ENCODE peak calls at places on chromosome 20, in nine cellular contexts. One of them, this sample, is unnamed.

GRCh38 chr20:56683077-56683865 is 54.2 kb downstream of the TFAP2C start:
- DNase-seq in fibroblast of mammary gland: no peak
- DNase-seq in foreskin fibroblast: no peak
- DNase-seq in omental fat pad: no peak
- DNase-seq in amygdala: no peak
- DNase-seq in GOT3: no peak
- DNase-seq in neural progenitor cell: no peak
- DNase-seq in effector CD4-positive, alpha-beta T cell: no peak
- DNase-seq in NCI-H187 treated with DMSO at 0.1 percent for 48 hours: no peak
- DNase-seq in this sample: no peak

GRCh38 chr20:41480054-41480770 is 113.6 kb upstream of the EMILIN3 start:
- DNase-seq in omental fat pad: no peak
- DNase-seq in fibroblast of mammary gland: no peak
- DNase-seq in effector CD4-positive, alpha-beta T cell: no peak
- DNase-seq in amygdala: no peak
- DNase-seq in GOT3: no peak
- DNase-seq in neural progenitor cell: no peak
- DNase-seq in NCI-H187 treated with DMSO at 0.1 percent for 48 hours: no peak
- DNase-seq in foreskin fibroblast: no peak
- DNase-seq in this sample: no peak

GRCh38 chr20:22586645-22587310 is 2.4 kb upstream of the FOXA2 start:
- DNase-seq in effector CD4-positive, alpha-beta T cell: no peak
- DNase-seq in amygdala: no peak
- DNase-seq in omental fat pad: peak
- DNase-seq in fibroblast of mammary gland: no peak
- DNase-seq in NCI-H187 treated with DMSO at 0.1 percent for 48 hours: no peak
- DNase-seq in foreskin fibroblast: no peak
- DNase-seq in GOT3: no peak
- DNase-seq in neural progenitor cell: peak
- DNase-seq in this sample: no peak

GRCh38 chr20:60895363-60896079 is 356.5 kb upstream of the CDH4 start:
- DNase-seq in NCI-H187 treated with DMSO at 0.1 percent for 48 hours: no peak
- DNase-seq in foreskin fibroblast: no peak
- DNase-seq in amygdala: no peak
- DNase-seq in neural progenitor cell: no peak
- DNase-seq in GOT3: no peak
- DNase-seq in effector CD4-positive, alpha-beta T cell: no peak
- DNase-seq in omental fat pad: no peak
- DNase-seq in fibroblast of mammary gland: no peak
- DNase-seq in this sample: no peak

GRCh38 chr20:50834599-50835005 is 39.7 kb downstream of the BCAS4 start:
- DNase-seq in effector CD4-positive, alpha-beta T cell: no peak
- DNase-seq in neural progenitor cell: no peak
- DNase-seq in NCI-H187 treated with DMSO at 0.1 percent for 48 hours: no peak
- DNase-seq in amygdala: no peak
- DNase-seq in GOT3: no peak
- DNase-seq in omental fat pad: no peak
- DNase-seq in fibroblast of mammary gland: peak
- DNase-seq in foreskin fibroblast: peak
- DNase-seq in this sample: no peak

GRCh38 chr20:41428285-41428684 is 61.7 kb upstream of the EMILIN3 start:
- DNase-seq in NCI-H187 treated with DMSO at 0.1 percent for 48 hours: no peak
- DNase-seq in amygdala: no peak
- DNase-seq in fibroblast of mammary gland: peak
- DNase-seq in omental fat pad: no peak
- DNase-seq in GOT3: no peak
- DNase-seq in neural progenitor cell: no peak
- DNase-seq in effector CD4-positive, alpha-beta T cell: peak
- DNase-seq in foreskin fibroblast: peak
- DNase-seq in this sample: no peak

GRCh38 chr20:13447385-13448180 is 191.1 kb downstream of the TASP1 start:
- DNase-seq in GOT3: no peak
- DNase-seq in omental fat pad: no peak
- DNase-seq in amygdala: no peak
- DNase-seq in NCI-H187 treated with DMSO at 0.1 percent for 48 hours: no peak
- DNase-seq in effector CD4-positive, alpha-beta T cell: no peak
- DNase-seq in foreskin fibroblast: no peak
- DNase-seq in neural progenitor cell: no peak
- DNase-seq in fibroblast of mammary gland: no peak
- DNase-seq in this sample: no peak

GRCh38 chr20:45463113-45463512 is 6.4 kb upstream of the WFDC2 start:
- DNase-seq in GOT3: no peak
- DNase-seq in effector CD4-positive, alpha-beta T cell: no peak
- DNase-seq in neural progenitor cell: no peak
- DNase-seq in foreskin fibroblast: no peak
- DNase-seq in amygdala: no peak
- DNase-seq in NCI-H187 treated with DMSO at 0.1 percent for 48 hours: no peak
- DNase-seq in omental fat pad: no peak
- DNase-seq in fibroblast of mammary gland: no peak
- DNase-seq in this sample: no peak

GRCh38 chr20:63173552-63174191 is 42.3 kb downstream of the YTHDF1 start:
- DNase-seq in fibroblast of mammary gland: no peak
- DNase-seq in omental fat pad: no peak
- DNase-seq in NCI-H187 treated with DMSO at 0.1 percent for 48 hours: no peak
- DNase-seq in neural progenitor cell: peak
- DNase-seq in effector CD4-positive, alpha-beta T cell: no peak
- DNase-seq in GOT3: no peak
- DNase-seq in foreskin fibroblast: no peak
- DNase-seq in amygdala: no peak
- DNase-seq in this sample: no peak

GRCh38 chr20:18739785-18740184 is 73.8 kb upstream of the SCP2D1 start:
- DNase-seq in NCI-H187 treated with DMSO at 0.1 percent for 48 hours: no peak
- DNase-seq in fibroblast of mammary gland: peak
- DNase-seq in omental fat pad: no peak
- DNase-seq in GOT3: no peak
- DNase-seq in foreskin fibroblast: peak
- DNase-seq in neural progenitor cell: peak
- DNase-seq in effector CD4-positive, alpha-beta T cell: no peak
- DNase-seq in amygdala: no peak
- DNase-seq in this sample: no peak

GRCh38 chr20:59781236-59781635 is 152.2 kb downstream of the SYCP2 start:
- DNase-seq in fibroblast of mammary gland: no peak
- DNase-seq in effector CD4-positive, alpha-beta T cell: no peak
- DNase-seq in amygdala: no peak
- DNase-seq in omental fat pad: no peak
- DNase-seq in foreskin fibroblast: no peak
- DNase-seq in neural progenitor cell: no peak
- DNase-seq in NCI-H187 treated with DMSO at 0.1 percent for 48 hours: no peak
- DNase-seq in GOT3: no peak
- DNase-seq in this sample: no peak

GRCh38 chr20:19944772-19945459 is 72.2 kb upstream of the NAA20 start:
- DNase-seq in effector CD4-positive, alpha-beta T cell: no peak
- DNase-seq in fibroblast of mammary gland: peak
- DNase-seq in amygdala: no peak
- DNase-seq in NCI-H187 treated with DMSO at 0.1 percent for 48 hours: no peak
- DNase-seq in omental fat pad: no peak
- DNase-seq in neural progenitor cell: no peak
- DNase-seq in foreskin fibroblast: no peak
- DNase-seq in GOT3: no peak
- DNase-seq in this sample: no peak

GRCh38 chr20:2151805-2152727 is 50.4 kb downstream of the STK35 start:
- DNase-seq in neural progenitor cell: no peak
- DNase-seq in omental fat pad: no peak
- DNase-seq in fibroblast of mammary gland: peak
- DNase-seq in GOT3: no peak
- DNase-seq in effector CD4-positive, alpha-beta T cell: no peak
- DNase-seq in foreskin fibroblast: peak
- DNase-seq in amygdala: no peak
- DNase-seq in NCI-H187 treated with DMSO at 0.1 percent for 48 hours: no peak
- DNase-seq in this sample: no peak

GRCh38 chr20:50845566-50846211 is 50.8 kb downstream of the BCAS4 start:
- DNase-seq in amygdala: no peak
- DNase-seq in foreskin fibroblast: no peak
- DNase-seq in omental fat pad: no peak
- DNase-seq in GOT3: no peak
- DNase-seq in neural progenitor cell: no peak
- DNase-seq in effector CD4-positive, alpha-beta T cell: no peak
- DNase-seq in NCI-H187 treated with DMSO at 0.1 percent for 48 hours: no peak
- DNase-seq in fibroblast of mammary gland: no peak
- DNase-seq in this sample: no peak

GRCh38 chr20:38931984-38932383 is 5.8 kb downstream of the FAM83D start:
- DNase-seq in omental fat pad: no peak
- DNase-seq in amygdala: no peak
- DNase-seq in neural progenitor cell: no peak
- DNase-seq in NCI-H187 treated with DMSO at 0.1 percent for 48 hours: no peak
- DNase-seq in foreskin fibroblast: no peak
- DNase-seq in fibroblast of mammary gland: no peak
- DNase-seq in effector CD4-positive, alpha-beta T cell: no peak
- DNase-seq in GOT3: no peak
- DNase-seq in this sample: no peak

GRCh38 chr20:9884061-9884460 is 45.2 kb upstream of the PAK5 start:
- DNase-seq in GOT3: no peak
- DNase-seq in effector CD4-positive, alpha-beta T cell: no peak
- DNase-seq in foreskin fibroblast: no peak
- DNase-seq in fibroblast of mammary gland: no peak
- DNase-seq in omental fat pad: no peak
- DNase-seq in amygdala: no peak
- DNase-seq in NCI-H187 treated with DMSO at 0.1 percent for 48 hours: no peak
- DNase-seq in neural progenitor cell: peak
- DNase-seq in this sample: no peak

GRCh38 chr20:14521016-14521415 is 183.6 kb upstream of the FLRT3 start:
- DNase-seq in omental fat pad: no peak
- DNase-seq in amygdala: no peak
- DNase-seq in effector CD4-positive, alpha-beta T cell: no peak
- DNase-seq in neural progenitor cell: no peak
- DNase-seq in NCI-H187 treated with DMSO at 0.1 percent for 48 hours: no peak
- DNase-seq in foreskin fibroblast: peak
- DNase-seq in GOT3: no peak
- DNase-seq in fibroblast of mammary gland: no peak
- DNase-seq in this sample: no peak

GRCh38 chr20:35463455-35464300 is 8.3 kb downstream of the CEP250 start:
- DNase-seq in amygdala: peak
- DNase-seq in GOT3: no peak
- DNase-seq in neural progenitor cell: peak
- DNase-seq in NCI-H187 treated with DMSO at 0.1 percent for 48 hours: peak
- DNase-seq in omental fat pad: no peak
- DNase-seq in fibroblast of mammary gland: peak
- DNase-seq in foreskin fibroblast: peak
- DNase-seq in effector CD4-positive, alpha-beta T cell: peak
- DNase-seq in this sample: peak

GRCh38 chr20:53021934-53022333 is 49.8 kb downstream of the TSHZ2 start:
- DNase-seq in NCI-H187 treated with DMSO at 0.1 percent for 48 hours: no peak
- DNase-seq in neural progenitor cell: no peak
- DNase-seq in omental fat pad: no peak
- DNase-seq in foreskin fibroblast: no peak
- DNase-seq in GOT3: no peak
- DNase-seq in effector CD4-positive, alpha-beta T cell: no peak
- DNase-seq in amygdala: no peak
- DNase-seq in fibroblast of mammary gland: peak
- DNase-seq in this sample: no peak

GRCh38 chr20:61560361-61560853 is 308.3 kb downstream of the CDH4 start:
- DNase-seq in omental fat pad: no peak
- DNase-seq in GOT3: peak
- DNase-seq in neural progenitor cell: no peak
- DNase-seq in amygdala: no peak
- DNase-seq in fibroblast of mammary gland: peak
- DNase-seq in foreskin fibroblast: peak
- DNase-seq in NCI-H187 treated with DMSO at 0.1 percent for 48 hours: no peak
- DNase-seq in effector CD4-positive, alpha-beta T cell: no peak
- DNase-seq in this sample: no peak

GRCh38 chr20:46520976-46521579 is 7.7 kb upstream of the ZNF334 start:
- DNase-seq in omental fat pad: no peak
- DNase-seq in foreskin fibroblast: peak
- DNase-seq in fibroblast of mammary gland: peak
- DNase-seq in amygdala: peak
- DNase-seq in effector CD4-positive, alpha-beta T cell: no peak
- DNase-seq in NCI-H187 treated with DMSO at 0.1 percent for 48 hours: no peak
- DNase-seq in neural progenitor cell: peak
- DNase-seq in GOT3: no peak
- DNase-seq in this sample: peak

GRCh38 chr20:44083220-44083933 is 103.6 kb downstream of the JPH2 start:
- DNase-seq in GOT3: no peak
- DNase-seq in omental fat pad: no peak
- DNase-seq in neural progenitor cell: no peak
- DNase-seq in NCI-H187 treated with DMSO at 0.1 percent for 48 hours: no peak
- DNase-seq in fibroblast of mammary gland: peak
- DNase-seq in foreskin fibroblast: peak
- DNase-seq in effector CD4-positive, alpha-beta T cell: no peak
- DNase-seq in amygdala: no peak
- DNase-seq in this sample: no peak

GRCh38 chr20:47262365-47263013 is 94.0 kb downstream of the ZMYND8 start:
- DNase-seq in amygdala: no peak
- DNase-seq in fibroblast of mammary gland: peak
- DNase-seq in omental fat pad: no peak
- DNase-seq in NCI-H187 treated with DMSO at 0.1 percent for 48 hours: peak
- DNase-seq in neural progenitor cell: no peak
- DNase-seq in foreskin fibroblast: no peak
- DNase-seq in GOT3: no peak
- DNase-seq in effector CD4-positive, alpha-beta T cell: no peak
- DNase-seq in this sample: no peak

GRCh38 chr20:41171736-41172295 is 34.5 kb downstream of the PLCG1 start:
- DNase-seq in omental fat pad: no peak
- DNase-seq in GOT3: no peak
- DNase-seq in foreskin fibroblast: no peak
- DNase-seq in neural progenitor cell: no peak
- DNase-seq in NCI-H187 treated with DMSO at 0.1 percent for 48 hours: no peak
- DNase-seq in effector CD4-positive, alpha-beta T cell: no peak
- DNase-seq in fibroblast of mammary gland: no peak
- DNase-seq in amygdala: no peak
- DNase-seq in this sample: peak

GRCh38 chr20:10660661-10661060 is 13.1 kb downstream of the JAG1 start:
- DNase-seq in fibroblast of mammary gland: no peak
- DNase-seq in effector CD4-positive, alpha-beta T cell: no peak
- DNase-seq in neural progenitor cell: no peak
- DNase-seq in omental fat pad: no peak
- DNase-seq in NCI-H187 treated with DMSO at 0.1 percent for 48 hours: no peak
- DNase-seq in foreskin fibroblast: no peak
- DNase-seq in GOT3: no peak
- DNase-seq in amygdala: no peak
- DNase-seq in this sample: no peak

GRCh38 chr20:59002874-59003399 is 4.1 kb downstream of the CTSZ start:
- DNase-seq in effector CD4-positive, alpha-beta T cell: no peak
- DNase-seq in omental fat pad: no peak
- DNase-seq in foreskin fibroblast: no peak
- DNase-seq in amygdala: no peak
- DNase-seq in fibroblast of mammary gland: peak
- DNase-seq in neural progenitor cell: no peak
- DNase-seq in GOT3: no peak
- DNase-seq in NCI-H187 treated with DMSO at 0.1 percent for 48 hours: no peak
- DNase-seq in this sample: peak

GRCh38 chr20:34458631-34459030 is 57.6 kb upstream of the DYNLRB1 start:
- DNase-seq in omental fat pad: no peak
- DNase-seq in NCI-H187 treated with DMSO at 0.1 percent for 48 hours: no peak
- DNase-seq in effector CD4-positive, alpha-beta T cell: no peak
- DNase-seq in neural progenitor cell: no peak
- DNase-seq in amygdala: no peak
- DNase-seq in GOT3: no peak
- DNase-seq in foreskin fibroblast: no peak
- DNase-seq in fibroblast of mammary gland: peak
- DNase-seq in this sample: no peak

GRCh38 chr20:2195614-2196013 is 94.0 kb downstream of the STK35 start:
- DNase-seq in neural progenitor cell: no peak
- DNase-seq in effector CD4-positive, alpha-beta T cell: no peak
- DNase-seq in NCI-H187 treated with DMSO at 0.1 percent for 48 hours: no peak
- DNase-seq in omental fat pad: no peak
- DNase-seq in GOT3: no peak
- DNase-seq in fibroblast of mammary gland: no peak
- DNase-seq in foreskin fibroblast: no peak
- DNase-seq in amygdala: no peak
- DNase-seq in this sample: no peak

GRCh38 chr20:22652685-22653568 is 68.6 kb upstream of the FOXA2 start:
- DNase-seq in fibroblast of mammary gland: no peak
- DNase-seq in foreskin fibroblast: no peak
- DNase-seq in effector CD4-positive, alpha-beta T cell: no peak
- DNase-seq in omental fat pad: no peak
- DNase-seq in NCI-H187 treated with DMSO at 0.1 percent for 48 hours: no peak
- DNase-seq in neural progenitor cell: peak
- DNase-seq in GOT3: no peak
- DNase-seq in amygdala: no peak
- DNase-seq in this sample: no peak

GRCh38 chr20:20668639-20669038 is 43.8 kb downstream of the RALGAPA2 start:
- DNase-seq in effector CD4-positive, alpha-beta T cell: no peak
- DNase-seq in fibroblast of mammary gland: no peak
- DNase-seq in neural progenitor cell: no peak
- DNase-seq in NCI-H187 treated with DMSO at 0.1 percent for 48 hours: no peak
- DNase-seq in GOT3: no peak
- DNase-seq in omental fat pad: no peak
- DNase-seq in foreskin fibroblast: no peak
- DNase-seq in amygdala: no peak
- DNase-seq in this sample: no peak